ENCODE peak calls at places on chromosomes 3 and 15, in six cellular contexts. J is CD4-positive, alpha-beta T cell; Q is esophagus muscularis mucosa; I is kidney; A is progenitor cell of endocrine pancreas; X is GM13977. H is an unnamed sample.

GRCh38 chr15:81016253-81017068 is 15.7 kb downstream of the TLNRD1 start:
- DNase-seq in J (no peak), Q (no peak), I (no peak), A (no peak), X (no peak), H (no peak)

GRCh38 chr15:43210172-43210745 is 10.6 kb downstream of the EPB42 start:
- DNase-seq in J (no peak), Q (peak; percentile 89), I (no peak), A (no peak), X (no peak), H (no peak)

GRCh38 chr3:10570196-10570946 is 65.0 kb upstream of the ATP2B2 start:
- DNase-seq in J (no peak), Q (no peak), I (no peak), A (no peak), X (no peak), H (no peak)

GRCh38 chr3:81033690-81034089 is 727.8 kb downstream of the GBE1 start:
- DNase-seq in J (no peak), Q (no peak), I (no peak), A (no peak), X (no peak), H (no peak)

GRCh38 chr15:25171856-25172687 is 217.3 kb downstream of the SNRPN start:
- DNase-seq in J (no peak), Q (peak; percentile 86), I (peak; percentile 51), A (peak; percentile 4), X (peak; percentile 3), H (no peak)

GRCh38 chr15:41892621-41893421 is 1.0 kb downstream of the SPTBN5 start:
- DNase-seq in J (peak; percentile 34), Q (no peak), I (peak; percentile 62), A (no peak), X (peak; percentile 31), H (no peak)

GRCh38 chr3:134076816-134077215 is 47.1 kb upstream of the SLCO2A1 start:
- DNase-seq in J (no peak), Q (no peak), I (no peak), A (no peak), X (no peak), H (no peak)

GRCh38 chr15:78421241-78421994 is 16.6 kb upstream of the IREB2 start:
- DNase-seq in J (no peak), Q (no peak), I (no peak), A (no peak), X (no peak), H (no peak)

GRCh38 chr3:69806735-69807438 is 67.6 kb downstream of the MITF start:
- DNase-seq in J (no peak), Q (no peak), I (no peak), A (no peak), X (no peak), H (no peak)

GRCh38 chr3:190825389-190826016 is 37.0 kb downstream of the GMNC start:
- DNase-seq in J (no peak), Q (no peak), I (no peak), A (no peak), X (no peak), H (no peak)

GRCh38 chr15:84810073-84810840 is 6.9 kb upstream of the ALPK3 start:
- DNase-seq in J (no peak), Q (no peak), I (no peak), A (no peak), X (no peak), H (no peak)

GRCh38 chr3:112448939-112449338 is 50.3 kb downstream of the BTLA start:
- DNase-seq in J (no peak), Q (no peak), I (no peak), A (no peak), X (no peak), H (no peak)

GRCh38 chr3:170307998-170308398 is 49.5 kb upstream of the SKIL start:
- DNase-seq in J (no peak), Q (no peak), I (no peak), A (no peak), X (no peak), H (no peak)

GRCh38 chr3:93973160-93974126 is at the start of gene PROS1:
- DNase-seq in J (peak; percentile 28), Q (peak; percentile 94), I (peak; percentile 94), A (peak; percentile 49), X (peak; percentile 55), H (peak; percentile 61)

GRCh38 chr3:160413613-160414248 is 14.3 kb downstream of the SMC4 start:
- DNase-seq in J (peak; percentile 61), Q (no peak), I (no peak), A (peak; percentile 51), X (peak; percentile 48), H (peak; percentile 45)

GRCh38 chr3:149199474-149199873 is 22.2 kb downstream of the CP start:
- DNase-seq in J (no peak), Q (no peak), I (no peak), A (no peak), X (no peak), H (no peak)

GRCh38 chr3:186280737-186281136 is 81.3 kb downstream of the DGKG start:
- DNase-seq in J (no peak), Q (no peak), I (no peak), A (no peak), X (no peak), H (no peak)

GRCh38 chr15:89835190-89835564 is 20.5 kb upstream of the ANPEP start:
- DNase-seq in J (no peak), Q (no peak), I (no peak), A (no peak), X (no peak), H (no peak)

GRCh38 chr3:72203105-72203504 is 418.2 kb upstream of the PROK2 start:
- DNase-seq in J (no peak), Q (no peak), I (no peak), A (no peak), X (no peak), H (no peak)

GRCh38 chr15:46170326-46170725 is 535.5 kb downstream of the SQOR start:
- DNase-seq in J (no peak), Q (no peak), I (no peak), A (no peak), X (no peak), H (no peak)

GRCh38 chr3:179734497-179735281 is 81.8 kb downstream of the USP13 start:
- DNase-seq in J (no peak), Q (peak; percentile 79), I (no peak), A (no peak), X (no peak), H (no peak)

GRCh38 chr3:44476963-44477311 is 533 bp downstream of the ZNF445 start:
- DNase-seq in J (no peak), Q (no peak), I (no peak), A (no peak), X (no peak), H (no peak)

GRCh38 chr15:99961011-99961441 is 227.8 kb upstream of the LYSMD4 start:
- DNase-seq in J (no peak), Q (peak; percentile 90), I (no peak), A (no peak), X (peak; percentile 5), H (peak; percentile 48)
- TF ChIP-seq CTCF in J (no peak), Q (peak; percentile 23), I (peak; percentile 28), A (peak; percentile 39), X (no peak), H (peak; percentile 46)

DNA sequence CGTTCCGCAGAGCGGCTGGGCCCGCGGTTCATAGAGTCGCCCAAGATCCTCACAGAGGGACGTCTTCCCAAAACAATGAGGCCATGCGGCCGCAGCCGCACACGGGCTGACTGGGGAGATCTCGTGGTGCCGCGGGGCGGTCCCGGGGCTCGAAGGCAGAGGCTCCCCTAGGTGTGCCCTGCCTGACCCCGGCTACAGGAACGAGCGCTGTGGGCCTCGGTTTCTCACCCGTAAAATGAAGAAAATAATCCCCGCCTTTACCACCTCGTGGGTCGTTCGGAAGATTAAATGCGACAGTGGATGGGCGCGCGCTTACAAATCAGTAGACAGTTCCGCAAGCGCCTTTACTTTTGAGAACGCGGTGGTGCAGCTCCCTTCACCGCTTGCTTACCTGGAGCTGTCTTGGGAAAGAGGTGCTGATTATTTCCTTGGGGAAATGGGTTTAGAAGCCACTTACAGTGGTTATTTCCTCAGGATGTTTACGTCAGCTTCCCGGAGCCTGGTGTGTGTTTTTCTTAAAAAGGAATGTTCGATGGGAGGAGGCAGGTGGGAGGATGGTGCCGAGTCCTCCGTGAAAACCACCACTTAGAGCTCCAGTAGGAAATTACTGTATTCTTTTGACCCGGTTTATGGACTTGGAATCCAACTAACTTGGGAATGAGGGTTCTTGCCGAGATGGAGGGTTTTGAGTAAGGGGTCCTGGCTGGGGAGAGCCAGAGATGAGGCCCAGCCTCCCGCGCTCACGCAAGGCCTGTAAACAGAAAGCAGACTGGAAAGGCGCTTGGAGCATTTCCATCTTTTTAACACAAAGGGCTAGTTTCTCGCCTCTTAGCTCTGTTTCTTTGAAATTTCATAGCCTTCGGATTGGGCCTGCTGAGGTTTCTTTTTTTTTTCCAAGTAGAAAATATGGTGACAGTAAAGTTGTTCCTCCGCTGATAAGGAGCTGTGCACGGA is 2.0 kb upstream of the MEX3B start:
- DNase-seq in J (no peak), Q (no peak), I (no peak), A (no peak), X (peak; percentile 40), H (no peak)
- TF ChIP-seq CTCF in J (peak; percentile 30), Q (no peak), I (no peak), A (no peak), X (no peak), H (no peak)

DNA sequence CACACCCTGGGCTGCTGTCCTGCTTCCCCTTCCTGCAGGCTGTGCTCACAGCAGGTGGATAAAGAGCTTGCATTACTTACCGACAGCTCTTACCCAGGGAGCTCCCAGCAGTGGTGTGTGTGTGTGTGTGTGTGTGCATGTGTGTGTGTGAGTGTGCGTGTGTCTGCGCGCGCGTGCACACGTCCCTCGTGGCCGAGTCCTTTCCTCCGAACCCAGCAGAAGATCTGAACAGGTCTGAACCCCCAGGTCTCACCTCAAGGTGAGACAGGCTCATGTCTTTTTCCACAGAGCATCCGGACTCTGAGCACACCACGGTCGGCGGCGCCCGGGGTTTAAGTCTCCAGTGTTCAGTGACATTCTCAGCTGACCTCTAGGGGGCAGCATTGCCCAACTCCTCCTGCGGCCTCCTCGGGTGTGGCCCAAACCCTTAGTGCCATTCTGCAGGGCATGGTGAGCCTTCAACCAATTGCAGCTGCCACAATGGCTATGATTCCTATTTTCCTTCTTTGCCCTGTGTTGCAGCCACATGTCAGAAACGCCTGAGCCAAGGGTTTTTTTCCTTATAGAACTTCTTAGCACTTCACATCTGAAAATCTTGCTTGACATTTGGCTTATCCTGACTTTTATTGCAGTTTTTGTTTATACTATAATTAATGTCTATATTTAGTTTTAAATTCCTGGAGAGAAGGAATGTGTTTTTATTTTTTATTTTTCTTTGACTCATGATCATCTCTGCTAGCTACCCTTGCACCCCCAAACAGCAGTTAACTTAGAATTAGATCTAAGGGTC is 64.1 kb upstream of the KLHL25 start:
- DNase-seq in J (peak; percentile 73), Q (no peak), I (peak; percentile 82), A (peak; percentile 70), X (peak; percentile 77), H (peak; percentile 72)
- TF ChIP-seq CTCF in J (peak; percentile 71), Q (peak; percentile 56), I (peak; percentile 50), A (peak; percentile 92), X (peak; percentile 80), H (peak; percentile 80)

GRCh38 chr15:39837454-39837853 is 54.8 kb upstream of the FSIP1 start:
- DNase-seq in J (no peak), Q (no peak), I (no peak), A (no peak), X (no peak), H (no peak)

GRCh38 chr15:39834256-39834655 is 51.6 kb upstream of the FSIP1 start:
- DNase-seq in J (no peak), Q (no peak), I (no peak), A (no peak), X (no peak), H (no peak)

GRCh38 chr15:39833515-39833981 is 50.9 kb upstream of the FSIP1 start:
- DNase-seq in J (no peak), Q (peak; percentile 60), I (no peak), A (no peak), X (no peak), H (no peak)

GRCh38 chr15:39830166-39830565 is 47.5 kb upstream of the FSIP1 start:
- DNase-seq in J (no peak), Q (no peak), I (no peak), A (no peak), X (no peak), H (no peak)

GRCh38 chr15:39835550-39835949 is 52.9 kb upstream of the FSIP1 start:
- DNase-seq in J (no peak), Q (peak; percentile 21), I (no peak), A (no peak), X (no peak), H (no peak)
- TF ChIP-seq CTCF in J (no peak), Q (no peak), I (no peak), A (no peak), X (no peak), H (no peak)

H was measured in dorsolateral prefrontal cortex.